ENCODE peak calls at places on chromosomes 3 and 15, in ten cellular contexts. W, E, L, B, V, H, R, K, Z and S are unnamed samples.

GRCh38 chr3:181693280-181693679 is 18.4 kb upstream of the SOX2 start:
- DNase-seq in L (no peak), W (no peak), K (no peak), Z (no peak), H (no peak), B (no peak), E (no peak), V (no peak), R (no peak), S (no peak)

GRCh38 chr3:70097084-70097483 is 97.6 kb downstream of the SAMMSON start:
- DNase-seq in H (peak), L (no peak), W (no peak), V (no peak), B (no peak), R (no peak), K (no peak), E (no peak), Z (no peak), S (no peak)

GRCh38 chr15:48062476-48062875 is 58.3 kb upstream of the SLC24A5 start:
- DNase-seq in H (no peak), K (no peak), E (no peak), L (no peak), V (no peak), Z (no peak), B (peak), R (peak), W (no peak), S (no peak)

GRCh38 chr15:34850121-34850520 is 54.8 kb upstream of the ACTC1 start:
- DNase-seq in W (no peak), Z (no peak), B (no peak), R (no peak), K (no peak), E (no peak), V (no peak), L (no peak), H (no peak), S (no peak)

GRCh38 chr3:30539214-30539613 is 67.2 kb upstream of the TGFBR2 start:
- DNase-seq in E (no peak), H (no peak), K (no peak), R (no peak), Z (no peak), B (peak), V (no peak), W (no peak), L (no peak), S (no peak)

GRCh38 chr3:46406786-46407611 is at the start of the genes CCR5AS and CCRL2:
- DNase-seq in Z (peak), R (peak), E (peak), K (peak), V (no peak), W (peak), L (peak), B (peak), H (no peak), S (no peak)

GRCh38 chr3:149969110-149969944 is 1.4 kb downstream of the PFN2 start:
- DNase-seq in B (peak), V (peak), L (peak), R (peak), H (peak), W (peak), K (peak), Z (no peak), E (peak), S (peak)

GRCh38 chr3:108820586-108820985 is 2.0 kb upstream of the TRAT1 start:
- DNase-seq in H (no peak), R (no peak), V (no peak), Z (no peak), E (no peak), W (no peak), B (no peak), L (no peak), K (no peak), S (no peak)

GRCh38 chr15:41561777-41562145 is 2.7 kb downstream of the TYRO3 start:
- DNase-seq in E (no peak), K (no peak), Z (no peak), B (no peak), R (peak), H (no peak), V (peak), L (peak), W (peak), S (no peak)

GRCh38 chr15:41562258-41562657 is 3.2 kb downstream of the TYRO3 start:
- DNase-seq in W (no peak), V (no peak), Z (no peak), L (no peak), K (no peak), R (no peak), B (no peak), H (no peak), E (no peak), S (no peak)

GRCh38 chr15:41561104-41561776 is 2.2 kb downstream of the TYRO3 start:
- DNase-seq in Z (no peak), L (no peak), H (no peak), E (no peak), R (no peak), V (no peak), B (no peak), K (no peak), W (no peak), S (no peak)

GRCh38 chr15:41564286-41564959 is 5.4 kb downstream of the TYRO3 start:
- DNase-seq in W (no peak), Z (no peak), K (no peak), V (peak), E (peak), L (no peak), H (no peak), R (no peak), B (no peak), S (peak)

DNA sequence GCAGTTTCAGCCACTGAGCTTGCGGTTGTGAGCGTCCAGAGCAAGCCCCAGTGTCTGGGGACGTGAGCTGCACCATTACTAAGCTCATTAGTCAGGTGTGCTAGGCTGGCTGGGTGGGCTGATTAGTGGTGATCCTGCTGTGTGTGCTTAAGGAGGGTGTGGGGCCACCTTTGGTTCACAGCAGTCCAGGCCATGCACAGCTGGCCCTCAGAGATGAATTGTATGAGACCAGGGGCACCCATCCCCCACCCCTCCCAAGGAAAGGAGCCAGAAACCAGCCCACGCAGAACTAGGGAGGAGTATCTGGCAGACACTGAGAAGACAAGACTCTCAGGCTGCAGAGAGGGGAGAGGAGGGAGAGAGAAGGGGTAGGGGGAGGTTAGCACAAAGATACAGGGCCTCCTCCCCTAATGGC is 3.8 kb downstream of the TYRO3 start:
- DNase-seq in L (no peak), H (no peak), W (no peak), Z (no peak), E (no peak), K (no peak), B (no peak), R (no peak), V (peak), S (peak)
- H3K4me3 ChIP-seq in L (no peak), H (no peak), W (no peak), Z (no peak), E (no peak), K (no peak), B (no peak), R (no peak), V (no peak), S (no peak)

GRCh38 chr3:170641510-170642236 is 55.8 kb upstream of the SLC7A14 start:
- DNase-seq in V (no peak), B (no peak), L (peak), K (no peak), Z (no peak), H (no peak), E (no peak), R (no peak), W (no peak), S (no peak)
- TF ChIP-seq CTCF in V (no peak), B (no peak), L (no peak), K (no peak), Z (no peak), H (no peak), E (no peak), R (no peak), W (no peak), S (no peak)

GRCh38 chr3:44762690-44763089 is 1.1 kb downstream of the KIF15 start:
- DNase-seq in H (no peak), K (no peak), R (no peak), L (no peak), B (no peak), E (no peak), V (no peak), W (no peak), Z (no peak), S (no peak)
- H3K4me3 ChIP-seq in H (peak), K (no peak), R (peak), L (peak), B (peak), E (no peak), V (no peak), W (peak), Z (no peak), S (peak)

GRCh38 chr15:51982013-51982769 is 10.6 kb upstream of the LEO1 start:
- DNase-seq in V (no peak), W (peak), Z (no peak), R (peak), E (peak), K (no peak), L (peak), B (peak), H (peak), S (peak)
- TF ChIP-seq CTCF in V (no peak), W (peak), Z (peak), R (peak), E (peak), K (peak), L (peak), B (peak), H (peak), S (peak)

DNA sequence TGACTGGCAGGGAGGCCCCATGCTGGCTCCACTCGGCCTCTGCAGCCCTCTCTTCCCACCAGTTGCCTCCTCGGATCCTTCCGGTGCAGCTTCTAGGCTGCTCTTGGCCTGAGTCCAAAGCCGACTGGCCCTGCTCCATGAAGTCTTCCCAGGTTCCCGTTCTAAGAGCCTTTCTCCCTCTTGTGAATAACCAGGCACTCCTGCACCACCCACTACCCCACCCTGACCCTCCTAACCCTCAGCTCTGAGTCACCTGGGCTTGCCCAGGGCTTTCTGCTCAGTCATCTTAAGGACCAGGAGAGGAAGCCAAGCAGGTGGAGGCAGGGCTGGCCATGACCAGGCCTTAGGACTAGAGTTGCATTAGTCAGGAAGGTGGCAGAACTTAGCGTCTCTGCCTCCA is 28.1 kb upstream of the CNBP start:
- DNase-seq in Z (peak), K (peak), E (peak), R (peak), H (peak), B (peak), L (peak), W (peak), V (peak), S (no peak)
- H3K4me3 ChIP-seq in Z (no peak), K (no peak), E (no peak), R (no peak), H (no peak), B (no peak), L (no peak), W (no peak), V (no peak), S (no peak)

DNA sequence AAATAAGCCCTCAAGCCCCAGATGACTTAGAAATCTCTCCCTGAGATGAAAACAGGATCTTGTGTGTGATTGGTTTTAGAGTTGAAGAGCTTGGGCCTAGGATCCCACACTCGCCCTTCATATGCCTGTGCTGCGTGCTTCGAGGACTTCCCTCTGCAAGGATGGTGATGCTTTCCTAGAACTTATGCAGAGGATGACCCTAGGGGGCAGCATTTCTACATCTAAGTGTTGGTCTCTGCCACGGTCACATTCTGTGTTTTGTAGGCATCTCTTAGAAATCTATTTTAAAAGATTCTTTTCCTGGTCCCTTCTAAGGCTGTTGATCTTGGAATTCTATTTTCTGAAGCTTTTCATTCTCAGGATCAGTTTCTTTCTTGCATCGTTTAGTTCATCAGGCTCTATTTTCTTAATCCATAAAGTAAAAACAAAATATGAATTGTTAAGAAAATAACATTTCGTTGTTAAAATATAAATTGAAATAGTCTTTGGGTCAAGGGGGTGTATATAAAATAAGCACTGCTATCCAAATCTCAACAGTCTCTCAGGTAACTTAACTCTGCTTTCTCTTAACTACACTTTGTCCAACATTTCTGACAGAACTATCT is 45.7 kb downstream of the WDR76 start:
- DNase-seq in V (peak), R (peak), W (peak), Z (no peak), K (no peak), H (peak), B (peak), E (peak), L (peak), S (peak)
- TF ChIP-seq CTCF in V (no peak), R (peak), W (peak), Z (peak), K (peak), H (peak), B (peak), E (peak), L (peak), S (peak)

DNA sequence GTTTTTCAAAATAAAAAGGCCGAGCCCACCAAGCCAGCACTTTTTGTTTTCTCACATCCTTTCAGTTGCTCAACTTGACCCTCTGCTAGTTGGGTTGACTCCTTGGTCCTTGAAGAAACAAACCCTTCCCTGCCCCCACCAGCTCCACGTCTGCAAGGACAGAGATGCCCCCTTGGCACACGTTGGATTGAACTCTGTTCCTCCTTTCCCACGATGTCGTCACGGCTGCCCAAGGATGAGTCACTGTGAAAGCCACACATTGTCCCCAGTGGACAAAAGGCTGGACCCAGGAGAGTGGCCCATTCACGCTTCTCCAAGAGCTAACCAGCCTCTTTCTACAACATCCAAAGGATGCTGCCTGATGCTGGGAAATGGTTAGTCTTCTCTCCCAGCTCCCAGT is 43.0 kb upstream of the SPATA12 start:
- DNase-seq in Z (no peak), V (no peak), L (no peak), R (peak), B (no peak), K (no peak), W (no peak), E (peak), H (peak), S (no peak)
- H3K4me3 ChIP-seq in Z (no peak), V (no peak), L (no peak), R (no peak), B (no peak), K (no peak), W (no peak), E (no peak), H (peak), S (no peak)